ENCODE peak calls at places on chromosome 5, in eight cellular contexts. I is foreskin fibroblast, F is fibroblast of mammary gland, J is HAP-1, N is Panc1, Z is A673, X is Right ventricle myocardium inferior, W is transverse colon. A is an unnamed sample.

GRCh38 chr5:10491673-10492026 is 50.0 kb downstream of the ROPN1L start:
- DNase-seq in X (no peak), N (no peak), F (no peak), W (no peak), J (no peak), Z (no peak), I (no peak), A (no peak)

GRCh38 chr5:1709186-1709803 is 90.3 kb downstream of the MRPL36 start:
- DNase-seq in N (no peak), W (no peak), I (no peak), J (no peak), X (no peak), Z (no peak), F (no peak), A (no peak)

GRCh38 chr5:164097747-164098146 is 592.3 kb downstream of the MAT2B start:
- DNase-seq in W (no peak), F (peak), N (peak), I (no peak), Z (no peak), X (no peak), J (no peak), A (no peak)

GRCh38 chr5:41835625-41836024 is 34.6 kb downstream of the OXCT1 start:
- DNase-seq in F (peak), Z (peak), N (no peak), I (peak), X (peak), W (no peak), J (no peak), A (peak)

GRCh38 chr5:105752801-105753200 is 1917.9 kb downstream of the EFNA5 start:
- DNase-seq in Z (peak), W (no peak), J (peak), F (peak), X (no peak), I (peak), N (no peak), A (no peak)

GRCh38 chr5:79236364-79236969 is 536 bp downstream of the JMY start:
- DNase-seq in I (peak), X (no peak), N (no peak), J (no peak), F (no peak), Z (peak), W (no peak), A (peak)

GRCh38 chr5:149002053-149002452 is 60.8 kb downstream of the SH3TC2 start:
- DNase-seq in J (no peak), F (peak), Z (peak), W (no peak), N (peak), I (peak), X (no peak), A (peak)

GRCh38 chr5:137705106-137705505 is 30.8 kb downstream of the KLHL3 start:
- DNase-seq in N (no peak), Z (no peak), J (no peak), X (no peak), I (peak), F (no peak), W (no peak), A (no peak)

GRCh38 chr5:159040181-159040580 is 59.5 kb downstream of the EBF1 start:
- DNase-seq in J (no peak), F (no peak), N (no peak), X (no peak), I (no peak), W (no peak), Z (no peak), A (no peak)

GRCh38 chr5:177303925-177304391 is 359 bp downstream of the PRELID1 start:
- DNase-seq in I (peak), N (no peak), W (no peak), Z (no peak), X (peak), F (no peak), J (no peak), A (no peak)

GRCh38 chr5:6659941-6660684 is 26.9 kb downstream of the SRD5A1 start:
- DNase-seq in X (no peak), N (no peak), F (no peak), J (no peak), I (no peak), W (peak), Z (no peak), A (no peak)

GRCh38 chr5:72849546-72849945 is 33.1 kb downstream of the TNPO1 start:
- DNase-seq in X (no peak), I (no peak), J (no peak), F (no peak), N (no peak), W (no peak), Z (no peak), A (no peak)

GRCh38 chr5:97243352-97243751 is 60.3 kb upstream of the RIOK2 start:
- DNase-seq in W (no peak), J (no peak), X (no peak), N (no peak), F (peak), Z (no peak), I (no peak), A (no peak)

GRCh38 chr5:142221091-142221860 is 103.5 kb downstream of the SPRY4 start:
- DNase-seq in N (no peak), W (no peak), X (no peak), I (peak), J (peak), F (no peak), Z (peak), A (no peak)

GRCh38 chr5:84688566-84688965 is 303.9 kb upstream of the EDIL3 start:
- DNase-seq in W (no peak), I (peak), F (peak), X (no peak), Z (no peak), J (no peak), N (no peak), A (no peak)

GRCh38 chr5:67813879-67814539 is 401.5 kb upstream of the PIK3R1 start:
- DNase-seq in I (no peak), J (no peak), Z (no peak), N (no peak), X (no peak), W (no peak), F (no peak), A (no peak)

GRCh38 chr5:57494104-57495098 is 11.8 kb upstream of the ACTBL2 start:
- DNase-seq in N (no peak), J (no peak), I (peak), X (no peak), F (peak), Z (peak), W (peak), A (no peak)

GRCh38 chr5:158640581-158640980 is 459.1 kb downstream of the EBF1 start:
- DNase-seq in F (peak), J (no peak), W (no peak), X (no peak), Z (no peak), N (no peak), I (peak), A (no peak)

GRCh38 chr5:171291371-171291770 is 17.7 kb upstream of the TLX3 start:
- DNase-seq in W (no peak), F (no peak), X (no peak), I (no peak), J (no peak), N (no peak), Z (no peak), A (no peak)

GRCh38 chr5:147437161-147437596 is 72.7 kb downstream of the DPYSL3 start:
- DNase-seq in W (no peak), Z (no peak), X (no peak), J (no peak), N (no peak), F (no peak), I (no peak), A (peak)

GRCh38 chr5:59317023-59317771 is 576.3 kb downstream of the PDE4D start:
- DNase-seq in Z (peak), X (no peak), F (peak), W (peak), N (no peak), I (peak), J (peak), A (no peak)

GRCh38 chr5:35954175-35954574 is 15.8 kb upstream of the CAPSL start:
- DNase-seq in F (no peak), X (no peak), I (no peak), N (no peak), J (no peak), Z (no peak), W (no peak), A (no peak)

GRCh38 chr5:6829150-6829784 is 116.0 kb downstream of the TENT4A start:
- DNase-seq in N (no peak), X (no peak), F (peak), Z (no peak), W (no peak), I (peak), J (no peak), A (no peak)

GRCh38 chr5:148887123-148887881 is 60.9 kb downstream of the ADRB2 start:
- DNase-seq in X (no peak), J (no peak), N (no peak), F (no peak), Z (no peak), I (no peak), W (no peak), A (no peak)

GRCh38 chr5:172503925-172504730 is 49.8 kb upstream of the SH3PXD2B start:
- DNase-seq in J (no peak), W (peak), I (no peak), N (no peak), F (no peak), Z (no peak), X (peak), A (no peak)

GRCh38 chr5:171242521-171242920 is 66.5 kb upstream of the TLX3 start:
- DNase-seq in F (no peak), N (no peak), I (peak), X (no peak), J (no peak), Z (no peak), W (no peak), A (no peak)

GRCh38 chr5:171808951-171809350 is 23.3 kb downstream of the SMIM23 start:
- DNase-seq in Z (no peak), W (no peak), J (no peak), F (peak), X (no peak), I (peak), N (no peak), A (no peak)

GRCh38 chr5:141672856-141673813 is 8.9 kb downstream of the ARAP3 start:
- DNase-seq in Z (peak), N (no peak), W (no peak), F (no peak), X (no peak), J (no peak), I (no peak), A (no peak)

GRCh38 chr5:61905635-61906034 is 400.4 kb upstream of the KIF2A start:
- DNase-seq in J (peak), I (no peak), W (no peak), F (no peak), Z (no peak), N (no peak), X (no peak), A (no peak)

GRCh38 chr5:64811050-64811640 is 42.4 kb downstream of the CWC27 start:
- DNase-seq in X (no peak), I (peak), Z (peak), J (peak), W (no peak), F (peak), N (peak), A (peak)

GRCh38 chr5:135223404-135223803 is 175.6 kb downstream of the MACROH2A1 start:
- DNase-seq in Z (no peak), N (no peak), X (no peak), F (no peak), I (no peak), J (no peak), W (no peak), A (no peak)

GRCh38 chr5:125679522-125679921 is 743.7 kb upstream of the GRAMD2B start:
- DNase-seq in W (no peak), I (peak), F (peak), Z (no peak), X (no peak), J (no peak), N (no peak), A (no peak)

GRCh38 chr5:141951341-141951781 is 6.6 kb downstream of the PCDH12 start:
- DNase-seq in N (no peak), X (no peak), F (no peak), J (no peak), Z (peak), I (no peak), W (no peak), A (no peak)

GRCh38 chr5:14115323-14115895 is 27.7 kb upstream of the TRIO start:
- DNase-seq in X (no peak), W (no peak), Z (no peak), I (no peak), J (no peak), N (no peak), F (peak), A (no peak)

GRCh38 chr5:154077692-154078091 is 38.9 kb downstream of the MFAP3 start:
- DNase-seq in W (no peak), J (no peak), I (peak), F (peak), N (no peak), Z (no peak), X (no peak), A (no peak)

GRCh38 chr5:39092581-39093350 is 18.6 kb upstream of the RICTOR start:
- DNase-seq in N (no peak), J (no peak), I (peak), F (peak), W (no peak), Z (peak), X (no peak), A (no peak)

GRCh38 chr5:472656-473343 is 29.8 kb downstream of the EXOC3 start:
- DNase-seq in W (peak), J (peak), I (peak), N (no peak), F (peak), Z (peak), X (peak), A (peak)

GRCh38 chr5:16160706-16161105 is 18.9 kb downstream of the MARCHF11 start:
- DNase-seq in W (no peak), F (peak), N (peak), I (peak), Z (peak), J (peak), X (no peak), A (peak)

GRCh38 chr5:6541256-6542013 is 91.4 kb downstream of the NSUN2 start:
- DNase-seq in J (no peak), F (no peak), W (no peak), I (no peak), X (no peak), Z (no peak), N (no peak), A (no peak)

GRCh38 chr5:41827792-41828191 is 42.4 kb downstream of the OXCT1 start:
- DNase-seq in W (no peak), N (no peak), Z (no peak), J (no peak), F (no peak), I (no peak), X (no peak), A (no peak)